ENCODE peak calls at places on chromosomes 2 and 18, in seven cellular contexts. Q, D, A, C, M, O and U are unnamed samples.

GRCh38 chr2:110674620-110675555 is 3.0 kb downstream of the BUB1 start:
- DNase-seq in C (no peak), D (peak), A (peak), Q (no peak), M (no peak), O (no peak), U (no peak)

GRCh38 chr2:8455236-8456148 is 226.4 kb upstream of the ID2 start:
- DNase-seq in C (no peak), Q (no peak), O (no peak), A (no peak), M (no peak), D (no peak), U (no peak)

GRCh38 chr2:181782630-181783029 is 102.3 kb upstream of the NEUROD1 start:
- DNase-seq in M (no peak), O (no peak), D (no peak), A (no peak), Q (no peak), C (no peak), U (no peak)

GRCh38 chr2:240589381-240589780 is 2.8 kb downstream of the CAPN10 start:
- DNase-seq in A (no peak), M (no peak), Q (no peak), O (no peak), C (no peak), D (no peak), U (no peak)

GRCh38 chr2:60855989-60856669 is 25.2 kb upstream of the REL start:
- DNase-seq in M (no peak), O (no peak), A (no peak), D (peak), C (no peak), Q (no peak), U (no peak)

GRCh38 chr2:157789933-157790511 is 86.1 kb downstream of the ACVR1 start:
- DNase-seq in A (no peak), C (no peak), M (no peak), D (peak), Q (no peak), O (no peak), U (no peak)

GRCh38 chr18:36212301-36212977 is 25.1 kb downstream of the MOCOS start:
- DNase-seq in M (no peak), C (no peak), O (no peak), D (peak), Q (no peak), A (no peak), U (no peak)

GRCh38 chr2:17851731-17852585 is 26.5 kb upstream of the KCNS3 start:
- DNase-seq in D (peak), C (peak), A (no peak), M (peak), O (peak), Q (peak), U (peak)

GRCh38 chr2:135875491-135876065 is 665 bp downstream of the MCM6 start:
- DNase-seq in C (peak), D (peak), M (no peak), Q (peak), O (no peak), A (no peak), U (peak)

GRCh38 chr2:2672249-2672648 is 341.2 kb upstream of the MYT1L start:
- DNase-seq in M (no peak), Q (no peak), D (no peak), A (no peak), O (no peak), C (no peak), U (no peak)

GRCh38 chr2:42859006-42859552 is 66.7 kb upstream of the HAAO start:
- DNase-seq in O (peak), M (peak), A (peak), C (peak), D (peak), Q (peak), U (peak)

GRCh38 chr2:42562474-42563144 is 5.8 kb upstream of the MTA3 start:
- DNase-seq in A (no peak), M (no peak), D (no peak), O (no peak), C (no peak), Q (no peak), U (no peak)

GRCh38 chr2:130769343-130769907 is 14.1 kb downstream of the AMER3 start:
- DNase-seq in O (no peak), A (no peak), Q (no peak), C (no peak), M (no peak), D (peak), U (no peak)

GRCh38 chr2:240878341-240878936 is 9.8 kb downstream of the AGXT start:
- DNase-seq in D (no peak), Q (no peak), M (no peak), C (peak), O (no peak), A (no peak), U (no peak)

GRCh38 chr2:134278546-134278945 is 24.7 kb downstream of the MGAT5 start:
- DNase-seq in M (no peak), O (no peak), Q (no peak), C (no peak), D (no peak), A (no peak), U (no peak)

GRCh38 chr2:24110660-24111303 is 12.4 kb downstream of the PFN4 start:
- DNase-seq in C (no peak), A (no peak), D (peak), Q (no peak), O (no peak), M (no peak), U (no peak)

GRCh38 chr2:201254331-201254730 is 6.0 kb upstream of the CASP8 start:
- DNase-seq in C (no peak), O (peak), M (no peak), D (no peak), Q (peak), A (no peak), U (peak)

GRCh38 chr2:10977003-10977402 is 65.3 kb downstream of the KCNF1 start:
- DNase-seq in D (peak), O (no peak), M (no peak), C (peak), Q (no peak), A (no peak), U (no peak)

GRCh38 chr2:47241715-47242114 is 86.6 kb upstream of the STPG4 start:
- DNase-seq in C (no peak), M (no peak), O (no peak), Q (no peak), D (peak), A (no peak), U (no peak)

GRCh38 chr2:226426292-226426736 is 373.3 kb downstream of the IRS1 start:
- DNase-seq in M (no peak), Q (no peak), A (no peak), D (no peak), C (no peak), O (peak), U (no peak)

GRCh38 chr2:108243566-108243965 is 3.8 kb downstream of the SULT1C3 start:
- DNase-seq in C (no peak), O (no peak), D (no peak), Q (no peak), M (no peak), A (no peak), U (no peak)

GRCh38 chr2:29139152-29139551 is 23.9 kb downstream of the CLIP4 start:
- DNase-seq in O (no peak), D (no peak), M (no peak), C (no peak), Q (no peak), A (no peak), U (no peak)

GRCh38 chr2:43136862-43137261 is 89.5 kb downstream of the ZFP36L2 start:
- DNase-seq in M (no peak), O (no peak), A (no peak), C (peak), D (no peak), Q (no peak), U (no peak)

GRCh38 chr18:61400714-61401113 is 67.5 kb downstream of the CDH20 start:
- DNase-seq in M (no peak), O (no peak), D (no peak), C (no peak), Q (no peak), A (no peak), U (no peak)

GRCh38 chr2:208879666-208880065 is 473.1 kb downstream of the PTH2R start:
- DNase-seq in M (no peak), D (no peak), A (no peak), C (no peak), Q (no peak), O (no peak), U (no peak)

GRCh38 chr18:69490072-69490471 is 89.4 kb downstream of the DOK6 start:
- DNase-seq in O (no peak), D (no peak), A (no peak), Q (no peak), M (no peak), C (no peak), U (no peak)

GRCh38 chr2:112483047-112483473 is 1.1 kb downstream of the TTL start:
- DNase-seq in O (peak), Q (no peak), D (peak), C (peak), M (no peak), A (no peak), U (no peak)

GRCh38 chr18:27184115-27185024 is 738 bp downstream of the CHST9 start:
- DNase-seq in A (no peak), M (no peak), C (peak), O (no peak), Q (peak), D (no peak), U (no peak)

GRCh38 chr2:35741556-35741955 is 614.0 kb upstream of the CRIM1 start:
- DNase-seq in Q (no peak), C (no peak), M (no peak), O (no peak), A (no peak), D (no peak), U (no peak)

GRCh38 chr2:43383533-43383932 is 157.1 kb upstream of the ZFP36L2 start:
- DNase-seq in M (no peak), C (no peak), D (no peak), O (no peak), Q (no peak), A (no peak), U (no peak)

GRCh38 chr2:216082805-216083204 is 1.1 kb downstream of the TMEM169 start:
- DNase-seq in O (peak), D (no peak), C (peak), Q (no peak), M (no peak), A (no peak), U (peak)

GRCh38 chr2:175304541-175304940 is 123.0 kb upstream of the ATP5MC3 start:
- DNase-seq in Q (no peak), C (no peak), M (no peak), A (no peak), O (no peak), D (no peak), U (no peak)

GRCh38 chr18:45386256-45386655 is 229.0 kb upstream of the SLC14A2 start:
- DNase-seq in O (peak), C (peak), M (no peak), D (peak), A (no peak), Q (peak), U (peak)

GRCh38 chr2:42041377-42042127 is 6.3 kb upstream of the PKDCC start:
- DNase-seq in M (no peak), A (no peak), D (no peak), C (no peak), Q (no peak), O (no peak), U (no peak)

GRCh38 chr2:85326946-85327756 is 638 bp downstream of the TGOLN2 start:
- DNase-seq in Q (no peak), C (no peak), M (no peak), A (no peak), D (peak), O (no peak), U (peak)

GRCh38 chr2:7289697-7290096 is 372.5 kb downstream of the RNF144A start:
- DNase-seq in O (no peak), Q (no peak), M (no peak), C (no peak), D (no peak), A (no peak), U (no peak)

GRCh38 chr2:237223208-237223861 is 137.6 kb downstream of the COPS8 start:
- DNase-seq in D (no peak), M (no peak), Q (no peak), C (no peak), O (no peak), A (no peak), U (no peak)

GRCh38 chr2:44628297-44628696 is 266.6 kb downstream of the CAMKMT start:
- DNase-seq in A (no peak), D (no peak), C (no peak), O (no peak), Q (no peak), M (no peak), U (no peak)

DNA sequence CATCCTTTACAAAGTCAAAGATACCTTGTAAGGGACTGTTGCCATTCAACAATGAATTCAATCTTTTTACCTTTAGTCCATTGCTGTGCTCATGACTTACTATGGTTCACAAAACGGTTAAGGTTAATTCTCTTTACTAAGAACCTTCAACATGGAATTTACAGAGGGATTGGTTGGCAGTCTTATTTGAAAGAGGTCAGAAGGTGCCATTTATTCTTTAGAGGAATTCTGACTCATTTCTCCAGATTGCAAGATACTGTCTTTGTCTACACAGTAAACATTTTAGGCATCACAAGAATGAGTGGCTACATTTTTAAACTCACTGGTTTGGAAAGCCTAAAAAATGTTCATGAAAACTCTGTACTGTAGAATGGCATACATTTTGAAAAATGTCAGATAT is 17.4 kb downstream of the KCNH7 start:
- DNase-seq in Q (no peak), C (no peak), A (no peak), M (no peak), D (no peak), O (no peak), U (no peak)
- TF ChIP-seq JUND in Q (no peak), C (no peak), A (no peak), M (no peak), D (no peak), O (no peak), U (no peak)

GRCh38 chr18:74436158-74436755 is 20.9 kb downstream of the DIPK1C start:
- DNase-seq in M (no peak), A (no peak), Q (no peak), O (no peak), C (no peak), D (no peak), U (no peak)
- TF ChIP-seq JUND in M (no peak), A (no peak), Q (no peak), O (no peak), C (no peak), D (no peak), U (no peak)

GRCh38 chr2:197873293-197873701 is 68.9 kb downstream of the PLCL1 start:
- DNase-seq in M (no peak), D (peak), Q (no peak), C (no peak), O (no peak), A (no peak), U (no peak)
- TF ChIP-seq JUND in M (no peak), D (no peak), Q (no peak), C (peak), O (no peak), A (no peak), U (no peak)

GRCh38 chr18:10351221-10351795 is 103.1 kb upstream of the APCDD1 start:
- DNase-seq in D (no peak), O (no peak), A (no peak), Q (no peak), C (no peak), M (no peak), U (no peak)
- TF ChIP-seq JUND in D (no peak), O (no peak), A (no peak), Q (no peak), C (no peak), M (no peak), U (no peak)

DNA sequence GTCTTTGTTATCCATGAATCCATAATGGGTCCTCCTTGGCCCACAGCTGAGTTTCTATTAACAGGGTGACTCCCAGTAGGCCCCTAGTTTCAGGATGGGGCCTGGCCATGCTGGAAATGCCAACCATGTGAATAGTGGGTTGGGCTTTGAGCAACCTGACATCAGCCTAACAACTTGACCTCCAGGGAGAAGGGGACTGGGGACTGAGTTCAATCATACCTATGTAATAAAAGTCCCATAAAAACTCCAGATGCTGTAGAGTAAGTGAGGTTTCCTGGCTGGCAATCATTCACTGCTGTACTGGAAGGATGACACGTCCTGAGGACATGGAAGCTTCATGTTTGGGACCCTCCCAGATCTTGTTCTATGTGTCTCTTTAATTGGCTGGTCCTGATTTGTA is 7.9 kb downstream of the REV1 start:
- DNase-seq in O (peak), C (no peak), Q (no peak), A (no peak), D (no peak), M (no peak), U (no peak)
- TF ChIP-seq JUND in O (no peak), C (no peak), Q (no peak), A (no peak), D (no peak), M (no peak), U (no peak)

DNA sequence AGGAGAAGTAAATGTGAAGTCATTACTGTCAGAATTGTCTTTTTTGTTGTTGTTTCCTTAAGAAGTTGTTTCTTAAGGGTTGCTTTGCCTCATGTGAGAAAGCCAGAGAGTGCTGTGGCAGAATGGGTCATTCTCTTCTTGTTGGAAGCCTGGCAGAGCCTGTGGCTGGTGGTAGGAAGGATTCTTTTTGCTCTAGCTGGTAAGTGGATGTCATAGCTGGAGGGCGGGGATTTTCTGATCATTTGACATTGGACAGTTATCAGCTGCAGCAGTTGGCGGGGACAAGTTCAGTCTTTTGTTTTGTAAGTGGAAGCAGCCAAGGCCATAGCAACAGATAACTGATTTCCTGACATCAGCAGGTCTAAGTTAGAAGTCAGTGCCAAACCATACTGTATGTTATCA is 5.5 kb upstream of the RMDN2 start:
- DNase-seq in M (no peak), Q (no peak), D (peak), A (no peak), C (peak), O (peak), U (no peak)
- TF ChIP-seq JUND in M (no peak), Q (no peak), D (no peak), A (no peak), C (no peak), O (no peak), U (no peak)

DNA sequence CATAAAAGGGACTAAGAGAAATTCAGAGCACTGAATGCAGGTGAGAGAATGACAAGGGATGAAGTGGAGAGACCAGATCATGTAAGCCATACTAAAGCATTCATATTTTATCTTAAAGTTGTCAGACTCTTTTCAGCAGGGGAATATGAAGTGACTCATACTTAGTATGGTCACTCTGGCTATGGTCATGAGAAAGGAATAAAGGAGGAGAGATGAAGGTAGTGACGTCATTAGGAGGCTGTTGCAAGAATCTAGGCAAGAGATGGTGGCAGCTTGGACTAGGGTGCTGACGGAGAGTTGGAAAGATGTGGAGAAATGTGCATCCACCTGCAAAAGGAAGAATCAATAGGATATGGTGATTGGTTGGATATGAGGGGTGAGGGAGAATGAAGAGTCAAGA is 203.2 kb upstream of the ACVR2A start:
- DNase-seq in M (no peak), O (no peak), A (no peak), D (no peak), Q (no peak), C (no peak), U (no peak)
- TF ChIP-seq JUND in M (no peak), O (no peak), A (no peak), D (no peak), Q (no peak), C (no peak), U (no peak)